ENCODE peak calls at places on chromosome 12, in eight cellular contexts. One of them, this sample, is unnamed.

GRCh38 chr12:65656156-65656885 is 168.0 kb upstream of the HMGA2 start:
- DNase-seq in D341Med: no peak
- DNase-seq in heart right ventricle: no peak
- DNase-seq in AG09309: no peak
- DNase-seq in NCI-H2171 treated with DMSO at 0.1 percent for 48 hours: no peak
- DNase-seq in mucosa of gallbladder: no peak
- DNase-seq in dermis blood vessel endothelial cell: no peak
- DNase-seq in cardiac muscle cell: no peak
- DNase-seq in this sample: no peak

GRCh38 chr12:50507930-50508329 is 3.1 kb downstream of the DIP2B start:
- DNase-seq in mucosa of gallbladder: no peak
- DNase-seq in cardiac muscle cell: no peak
- DNase-seq in NCI-H2171 treated with DMSO at 0.1 percent for 48 hours: no peak
- DNase-seq in heart right ventricle: no peak
- DNase-seq in dermis blood vessel endothelial cell: no peak
- DNase-seq in AG09309: no peak
- DNase-seq in D341Med: no peak
- DNase-seq in this sample: no peak

GRCh38 chr12:6724409-6724797 is 557 bp downstream of the COPS7A start:
- DNase-seq in dermis blood vessel endothelial cell: peak; percentile 43
- DNase-seq in mucosa of gallbladder: peak; percentile 14
- DNase-seq in cardiac muscle cell: no peak
- DNase-seq in AG09309: no peak
- DNase-seq in D341Med: peak; percentile 49
- DNase-seq in heart right ventricle: peak; percentile 11
- DNase-seq in NCI-H2171 treated with DMSO at 0.1 percent for 48 hours: no peak
- DNase-seq in this sample: no peak

GRCh38 chr12:5402009-5402408 is 29.9 kb upstream of the NTF3 start:
- DNase-seq in dermis blood vessel endothelial cell: peak; percentile 9
- DNase-seq in mucosa of gallbladder: no peak
- DNase-seq in NCI-H2171 treated with DMSO at 0.1 percent for 48 hours: no peak
- DNase-seq in AG09309: no peak
- DNase-seq in D341Med: no peak
- DNase-seq in cardiac muscle cell: no peak
- DNase-seq in heart right ventricle: no peak
- DNase-seq in this sample: no peak

GRCh38 chr12:122980192-122981035 is at the start of gene ARL6IP4:
- DNase-seq in mucosa of gallbladder: peak; percentile 30
- DNase-seq in cardiac muscle cell: peak; percentile 82
- DNase-seq in heart right ventricle: peak; percentile 53
- DNase-seq in D341Med: peak; percentile 88
- DNase-seq in dermis blood vessel endothelial cell: peak; percentile 79
- DNase-seq in NCI-H2171 treated with DMSO at 0.1 percent for 48 hours: peak; percentile 71
- DNase-seq in AG09309: no peak
- DNase-seq in this sample: peak; percentile 79

GRCh38 chr12:31021809-31022492 is 51.7 kb upstream of the DDX11 start:
- DNase-seq in cardiac muscle cell: no peak
- DNase-seq in D341Med: no peak
- DNase-seq in mucosa of gallbladder: no peak
- DNase-seq in AG09309: no peak
- DNase-seq in heart right ventricle: no peak
- DNase-seq in dermis blood vessel endothelial cell: peak; percentile 41
- DNase-seq in NCI-H2171 treated with DMSO at 0.1 percent for 48 hours: peak; percentile 18
- DNase-seq in this sample: no peak

GRCh38 chr12:47904647-47905312 is at the start of gene VDR:
- DNase-seq in dermis blood vessel endothelial cell: peak; percentile 66
- DNase-seq in cardiac muscle cell: peak; percentile 79
- DNase-seq in heart right ventricle: peak; percentile 45
- DNase-seq in NCI-H2171 treated with DMSO at 0.1 percent for 48 hours: peak; percentile 84
- DNase-seq in mucosa of gallbladder: peak; percentile 79
- DNase-seq in AG09309: no peak
- DNase-seq in D341Med: peak; percentile 88
- DNase-seq in this sample: peak; percentile 76

GRCh38 chr12:50707396-50707795 is 56.5 kb upstream of the ATF1 start:
- DNase-seq in mucosa of gallbladder: no peak
- DNase-seq in NCI-H2171 treated with DMSO at 0.1 percent for 48 hours: no peak
- DNase-seq in dermis blood vessel endothelial cell: no peak
- DNase-seq in D341Med: no peak
- DNase-seq in heart right ventricle: peak; percentile 13
- DNase-seq in cardiac muscle cell: no peak
- DNase-seq in AG09309: no peak
- DNase-seq in this sample: no peak

GRCh38 chr12:1107669-1108068 is 116.6 kb downstream of the ERC1 start:
- DNase-seq in NCI-H2171 treated with DMSO at 0.1 percent for 48 hours: no peak
- DNase-seq in heart right ventricle: no peak
- DNase-seq in AG09309: no peak
- DNase-seq in D341Med: no peak
- DNase-seq in mucosa of gallbladder: no peak
- DNase-seq in dermis blood vessel endothelial cell: no peak
- DNase-seq in cardiac muscle cell: no peak
- DNase-seq in this sample: no peak